ENCODE peak calls at places on chromosomes 12 and 14, in five cellular contexts. One of them, this sample, is unnamed.

GRCh38 chr12:47184813-47185212 is 105.1 kb upstream of the AMIGO2 start:
- DNase-seq in endothelial cell of umbilical vein: no peak
- DNase-seq in A549: no peak
- DNase-seq in HepG2: no peak
- DNase-seq in K562: no peak
- DNase-seq in this sample: no peak

GRCh38 chr14:52879958-52880357 is 70.9 kb downstream of the FERMT2 start:
- DNase-seq in HepG2: no peak
- DNase-seq in endothelial cell of umbilical vein: no peak
- DNase-seq in K562: no peak
- DNase-seq in A549: no peak
- DNase-seq in this sample: no peak

GRCh38 chr12:131370791-131371579 is 339.9 kb upstream of the SFSWAP start:
- DNase-seq in K562: no peak
- DNase-seq in endothelial cell of umbilical vein: no peak
- DNase-seq in HepG2: no peak
- DNase-seq in A549: no peak
- DNase-seq in this sample: no peak

GRCh38 chr12:106276032-106276728 is 26.4 kb upstream of the TCP11L2 start:
- DNase-seq in A549: no peak
- DNase-seq in HepG2: no peak
- DNase-seq in endothelial cell of umbilical vein: no peak
- DNase-seq in K562: no peak
- DNase-seq in this sample: no peak

GRCh38 chr12:2912216-2912575 is 21.5 kb downstream of the TULP3 start:
- DNase-seq in K562: no peak
- DNase-seq in HepG2: no peak
- DNase-seq in endothelial cell of umbilical vein: no peak
- DNase-seq in A549: no peak
- DNase-seq in this sample: no peak

GRCh38 chr12:32568241-32568640 is 110.9 kb upstream of the DNM1L start:
- DNase-seq in HepG2: peak; percentile 31
- DNase-seq in endothelial cell of umbilical vein: peak; percentile 87
- DNase-seq in K562: no peak
- DNase-seq in A549: peak; percentile 15
- DNase-seq in this sample: no peak

GRCh38 chr14:76112889-76113611 is 38.7 kb upstream of the GPATCH2L start:
- DNase-seq in K562: no peak
- DNase-seq in HepG2: no peak
- DNase-seq in A549: no peak
- DNase-seq in endothelial cell of umbilical vein: no peak
- DNase-seq in this sample: no peak

GRCh38 chr14:68447581-68448281 is 345.1 kb downstream of the ZFP36L1 start:
- DNase-seq in HepG2: no peak
- DNase-seq in K562: no peak
- DNase-seq in endothelial cell of umbilical vein: no peak
- DNase-seq in A549: no peak
- DNase-seq in this sample: no peak

GRCh38 chr12:107511292-107511691 is 174.3 kb upstream of the PWP1 start:
- DNase-seq in endothelial cell of umbilical vein: no peak
- DNase-seq in HepG2: no peak
- DNase-seq in A549: no peak
- DNase-seq in K562: no peak
- DNase-seq in this sample: no peak

GRCh38 chr12:120292411-120292660 is 633 bp upstream of the RNU4-2 start:
- DNase-seq in HepG2: no peak
- DNase-seq in A549: no peak
- DNase-seq in endothelial cell of umbilical vein: no peak
- DNase-seq in K562: no peak
- DNase-seq in this sample: no peak

GRCh38 chr12:120287491-120287890 is 4.2 kb downstream of the RNU4-2 start:
- DNase-seq in A549: no peak
- DNase-seq in K562: no peak
- DNase-seq in endothelial cell of umbilical vein: no peak
- DNase-seq in HepG2: no peak
- DNase-seq in this sample: no peak

GRCh38 chr12:120290541-120291312 is 976 bp downstream of the RNU4-2 start:
- DNase-seq in endothelial cell of umbilical vein: peak; percentile 22
- DNase-seq in A549: peak; percentile 25
- DNase-seq in HepG2: peak; percentile 35
- DNase-seq in K562: no peak
- DNase-seq in this sample: peak; percentile 55

GRCh38 chr12:120286768-120287490 is 4.8 kb downstream of the RNU4-2 start:
- DNase-seq in K562: no peak
- DNase-seq in endothelial cell of umbilical vein: no peak
- DNase-seq in HepG2: no peak
- DNase-seq in A549: no peak
- DNase-seq in this sample: no peak

DNA sequence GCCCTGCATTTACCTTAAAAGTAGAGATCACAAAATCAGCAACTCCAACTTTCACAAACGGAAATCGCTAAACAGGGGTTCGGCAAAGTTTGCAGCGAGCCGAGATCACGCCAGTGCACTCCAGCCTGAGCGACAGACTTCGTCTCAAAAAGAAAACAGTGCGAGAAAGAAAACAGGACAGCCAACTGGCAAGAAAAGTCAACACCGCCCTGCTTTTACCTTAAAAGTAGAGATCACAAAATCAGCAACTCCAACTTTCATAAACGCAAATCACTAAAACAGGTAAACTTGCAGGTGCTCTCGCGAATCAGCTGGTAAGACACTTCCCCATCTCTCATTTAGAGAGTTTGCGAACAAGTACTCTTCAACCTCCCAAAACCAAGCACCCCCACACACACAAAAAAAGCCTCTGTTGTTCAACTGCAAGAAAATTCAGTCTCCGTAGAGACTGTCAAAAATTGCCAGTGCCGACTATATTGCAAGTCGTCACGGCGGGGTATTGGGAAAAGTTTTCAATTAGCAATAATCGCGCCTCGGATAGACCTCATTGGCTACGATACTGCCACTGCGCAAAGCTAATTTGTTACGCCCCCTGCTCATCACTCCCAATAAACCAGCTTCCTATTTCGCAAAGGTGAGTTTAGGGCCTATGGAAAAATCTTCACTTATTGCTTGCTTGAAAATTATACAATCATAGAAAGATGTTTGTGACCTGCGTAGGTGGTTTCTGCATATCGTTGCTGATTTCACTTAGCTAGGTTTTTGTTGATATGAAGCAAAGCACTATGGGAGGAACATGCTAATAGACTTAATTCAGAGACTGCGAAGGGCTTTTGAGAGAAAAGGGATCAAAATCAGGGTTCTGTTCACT is at the start of gene RNU4-1:
- DNase-seq in endothelial cell of umbilical vein: peak; percentile 89
- DNase-seq in HepG2: peak; percentile 93
- DNase-seq in K562: peak; percentile 67
- DNase-seq in A549: peak; percentile 59
- DNase-seq in this sample: peak; percentile 99
- TF ChIP-seq POLR2A in endothelial cell of umbilical vein: peak; percentile 100
- TF ChIP-seq POLR2A in HepG2: peak; percentile 99
- TF ChIP-seq POLR2A in K562: peak; percentile 100
- TF ChIP-seq POLR2A in A549: peak; percentile 96
- TF ChIP-seq POLR2A in this sample: peak; percentile 99

DNA sequence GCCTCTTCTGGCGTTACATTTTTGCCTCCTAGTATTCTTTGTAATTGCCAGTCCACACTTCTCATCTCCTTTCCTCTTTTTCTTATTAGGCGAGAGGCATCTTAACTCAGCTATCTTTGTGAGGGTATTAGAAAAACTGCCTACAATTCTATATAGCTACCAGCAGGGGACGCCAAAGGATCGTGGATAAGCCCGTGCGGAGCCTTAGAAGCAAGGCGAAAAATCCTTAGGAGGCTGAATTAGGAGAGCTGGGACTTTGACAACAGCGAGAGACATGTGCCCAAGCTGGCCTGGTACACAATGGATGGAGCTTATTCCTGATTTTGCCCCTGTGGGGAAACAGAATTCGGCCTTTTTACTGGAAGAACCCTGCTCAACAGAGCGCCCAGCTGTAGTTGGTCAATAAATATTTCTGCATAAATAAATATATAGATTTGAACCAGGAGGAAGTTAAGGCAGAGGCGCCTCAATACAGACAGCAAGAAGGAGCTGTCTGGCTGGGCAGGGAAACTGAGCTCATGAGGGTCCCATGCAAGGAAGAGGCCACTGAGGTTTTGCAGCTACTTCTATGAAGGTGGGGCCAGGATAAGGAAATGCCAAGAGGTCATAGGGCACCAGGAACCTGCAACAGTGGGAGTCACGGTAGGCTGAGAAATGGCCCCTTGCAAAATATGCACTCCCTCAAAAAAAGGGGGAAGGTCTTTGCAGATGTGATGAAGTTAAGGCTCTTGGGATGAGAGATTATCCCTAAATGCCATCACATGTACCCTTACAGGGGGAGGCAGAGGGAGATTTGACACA is 14.6 kb upstream of the RBM19 start:
- DNase-seq in HepG2: peak; percentile 47
- DNase-seq in endothelial cell of umbilical vein: peak; percentile 66
- DNase-seq in A549: peak; percentile 36
- DNase-seq in K562: peak; percentile 62
- DNase-seq in this sample: peak; percentile 85
- TF ChIP-seq MYC in HepG2: no peak
- TF ChIP-seq MYC in endothelial cell of umbilical vein: no peak
- TF ChIP-seq MYC in A549: no peak
- TF ChIP-seq MYC in K562: no peak
- TF ChIP-seq MYC in this sample: peak; percentile 13

GRCh38 chr14:62030387-62030786 is 268.2 kb downstream of the SNAPC1 start:
- DNase-seq in HepG2: no peak
- DNase-seq in A549: no peak
- DNase-seq in endothelial cell of umbilical vein: no peak
- DNase-seq in K562: no peak
- DNase-seq in this sample: no peak
- TF ChIP-seq MAX in HepG2: no peak
- TF ChIP-seq MAX in A549: no peak
- TF ChIP-seq MAX in endothelial cell of umbilical vein: no peak
- TF ChIP-seq MAX in K562: no peak
- TF ChIP-seq MAX in this sample: no peak

DNA sequence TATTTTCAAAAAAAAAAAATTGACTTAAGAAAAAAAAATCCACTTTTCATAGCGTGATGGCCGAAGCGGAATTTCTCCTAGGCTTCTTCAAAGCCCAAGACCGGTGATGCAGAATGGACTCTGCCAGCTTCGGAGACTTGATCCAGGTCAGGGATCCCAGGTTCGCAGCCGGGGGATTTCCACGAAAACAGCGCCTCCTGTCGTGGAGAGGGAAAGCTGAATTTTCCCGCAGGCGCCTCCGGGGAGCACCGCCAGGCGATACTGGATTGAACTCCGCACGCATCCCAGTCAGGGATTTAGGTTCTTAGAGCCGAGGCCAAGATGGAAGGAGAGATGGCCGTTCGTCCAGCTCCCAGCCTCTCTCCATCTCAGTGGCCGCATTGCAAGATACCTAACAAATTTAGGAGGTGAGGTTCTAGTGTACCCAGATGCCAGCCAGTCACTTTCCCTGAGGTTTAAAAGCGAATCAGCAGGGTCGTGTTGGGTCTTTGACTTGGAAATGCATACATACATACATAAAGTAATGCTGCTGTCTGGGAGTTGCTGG is 2.2 kb downstream of the TTC6 start:
- DNase-seq in K562: no peak
- DNase-seq in endothelial cell of umbilical vein: no peak
- DNase-seq in A549: no peak
- DNase-seq in HepG2: no peak
- DNase-seq in this sample: no peak
- TF ChIP-seq POLR2A in K562: no peak
- TF ChIP-seq POLR2A in endothelial cell of umbilical vein: no peak
- TF ChIP-seq POLR2A in A549: no peak
- TF ChIP-seq POLR2A in HepG2: no peak
- TF ChIP-seq POLR2A in this sample: no peak

GRCh38 chr12:128467882-128468281 is 200.9 kb downstream of the TMEM132C start:
- DNase-seq in endothelial cell of umbilical vein: no peak
- DNase-seq in A549: no peak
- DNase-seq in HepG2: no peak
- DNase-seq in K562: no peak
- DNase-seq in this sample: no peak
- TF ChIP-seq MYC in endothelial cell of umbilical vein: no peak
- TF ChIP-seq MYC in A549: no peak
- TF ChIP-seq MYC in HepG2: no peak
- TF ChIP-seq MYC in K562: no peak
- TF ChIP-seq MYC in this sample: no peak

DNA sequence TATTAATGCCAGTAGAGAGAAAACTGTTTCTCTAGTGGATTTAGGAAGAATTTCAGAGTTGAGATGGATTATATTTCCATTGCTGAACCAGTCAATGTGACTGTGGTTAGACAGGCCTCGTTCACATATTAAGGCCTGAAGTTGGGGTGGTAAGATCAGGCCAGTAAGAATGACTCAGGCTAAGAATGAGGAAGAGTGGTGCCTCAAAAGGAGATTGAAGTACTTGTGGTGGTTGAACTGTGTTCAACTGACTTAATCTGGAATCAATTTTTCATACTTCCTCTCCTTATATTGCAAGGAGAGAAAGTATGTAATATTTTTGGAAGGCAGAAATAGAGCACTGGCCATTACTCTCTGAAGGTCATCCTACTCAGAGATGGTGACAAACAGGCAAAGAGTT is 37.8 kb upstream of the ATF7IP start:
- DNase-seq in K562: no peak
- DNase-seq in HepG2: no peak
- DNase-seq in endothelial cell of umbilical vein: no peak
- DNase-seq in A549: no peak
- DNase-seq in this sample: peak; percentile 77
- TF ChIP-seq MAX in K562: no peak
- TF ChIP-seq MAX in HepG2: no peak
- TF ChIP-seq MAX in endothelial cell of umbilical vein: no peak
- TF ChIP-seq MAX in A549: no peak
- TF ChIP-seq MAX in this sample: peak; percentile 12

GRCh38 chr14:94622653-94623421 is 10.6 kb downstream of the SERPINA3 start:
- DNase-seq in HepG2: no peak
- DNase-seq in A549: no peak
- DNase-seq in endothelial cell of umbilical vein: no peak
- DNase-seq in K562: no peak
- DNase-seq in this sample: no peak
- TF ChIP-seq POLR2A in HepG2: no peak
- TF ChIP-seq POLR2A in A549: no peak
- TF ChIP-seq POLR2A in endothelial cell of umbilical vein: no peak
- TF ChIP-seq POLR2A in K562: no peak
- TF ChIP-seq POLR2A in this sample: no peak

This sample was measured in NB4.